ENCODE peak calls at places on chromosomes 13 and 19, in four cellular contexts. K is cardiac fibroblast, R is HFF-Myc, Q is heart left ventricle. A is an unnamed sample.

GRCh38 chr13:114324334-114324733 is 10.0 kb downstream of the CHAMP1 start:
- DNase-seq in K (no peak), R (no peak), Q (no peak), A (no peak)

GRCh38 chr19:15337202-15337601 is 4.9 kb upstream of the BRD4 start:
- DNase-seq in K (peak), R (no peak), Q (no peak), A (no peak)

GRCh38 chr19:58346961-58347929 is 6.0 kb downstream of the A1BG start:
- DNase-seq in K (peak), R (no peak), Q (peak), A (no peak)

GRCh38 chr19:19597809-19598306 is 20.6 kb downstream of the PBX4 start:
- DNase-seq in K (peak), R (no peak), Q (no peak), A (no peak)

GRCh38 chr19:56834564-56835375 is 5.8 kb downstream of the PEG3 start:
- DNase-seq in K (no peak), R (no peak), Q (no peak), A (no peak)

GRCh38 chr13:113969973-113970611 is 3.8 kb downstream of the C13orf46 start:
- DNase-seq in K (no peak), R (no peak), Q (no peak), A (no peak)

GRCh38 chr13:107216046-107216715 is 648.2 kb upstream of the ARGLU1 start:
- DNase-seq in K (no peak), R (no peak), Q (no peak), A (no peak)

GRCh38 chr19:6811906-6812305 is 39.4 kb downstream of the VAV1 start:
- DNase-seq in K (peak), R (peak), Q (no peak), A (peak)

GRCh38 chr19:53102701-53103140 is 501 bp downstream of the ZNF160 start:
- DNase-seq in K (peak), R (no peak), Q (peak), A (no peak)

GRCh38 chr13:28040977-28041376 is 52.5 kb upstream of the URAD start:
- DNase-seq in K (no peak), R (no peak), Q (no peak), A (no peak)

DNA sequence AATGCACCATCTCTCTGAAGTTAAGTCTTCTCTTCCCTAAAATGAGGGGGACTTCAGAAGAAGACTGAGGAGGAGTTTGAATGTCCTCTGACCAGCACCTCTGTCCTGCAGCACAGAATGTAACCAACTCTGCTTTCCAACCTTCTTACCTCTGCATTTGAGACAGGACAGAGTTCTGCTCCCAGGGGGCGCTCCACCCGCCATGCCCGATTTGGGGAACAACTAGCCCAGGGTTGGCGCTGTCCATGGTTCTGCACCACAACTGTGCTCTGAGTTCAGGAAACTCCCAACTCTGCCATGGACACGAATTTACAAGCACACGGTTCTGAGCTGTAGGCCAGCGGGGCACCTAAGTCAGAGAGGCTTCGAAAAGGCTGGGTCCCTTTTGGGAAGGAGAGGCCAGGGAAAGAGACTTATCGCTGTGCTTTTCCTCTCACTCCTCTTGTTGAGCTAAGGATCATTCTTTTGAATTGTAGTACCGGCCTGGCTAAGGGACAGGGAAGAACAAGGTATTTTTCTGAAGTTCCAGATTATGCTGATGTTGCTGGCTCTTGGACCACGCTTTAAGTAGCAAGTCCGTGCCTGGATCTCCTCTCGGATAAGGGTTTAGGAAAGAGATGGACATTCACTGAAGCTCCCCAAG is 22.2 kb downstream of the SIGLEC5 start:
- DNase-seq in K (peak), R (peak), Q (peak), A (peak)
- TF ChIP-seq CTCF in K (peak), R (peak), Q (peak), A (peak)

DNA sequence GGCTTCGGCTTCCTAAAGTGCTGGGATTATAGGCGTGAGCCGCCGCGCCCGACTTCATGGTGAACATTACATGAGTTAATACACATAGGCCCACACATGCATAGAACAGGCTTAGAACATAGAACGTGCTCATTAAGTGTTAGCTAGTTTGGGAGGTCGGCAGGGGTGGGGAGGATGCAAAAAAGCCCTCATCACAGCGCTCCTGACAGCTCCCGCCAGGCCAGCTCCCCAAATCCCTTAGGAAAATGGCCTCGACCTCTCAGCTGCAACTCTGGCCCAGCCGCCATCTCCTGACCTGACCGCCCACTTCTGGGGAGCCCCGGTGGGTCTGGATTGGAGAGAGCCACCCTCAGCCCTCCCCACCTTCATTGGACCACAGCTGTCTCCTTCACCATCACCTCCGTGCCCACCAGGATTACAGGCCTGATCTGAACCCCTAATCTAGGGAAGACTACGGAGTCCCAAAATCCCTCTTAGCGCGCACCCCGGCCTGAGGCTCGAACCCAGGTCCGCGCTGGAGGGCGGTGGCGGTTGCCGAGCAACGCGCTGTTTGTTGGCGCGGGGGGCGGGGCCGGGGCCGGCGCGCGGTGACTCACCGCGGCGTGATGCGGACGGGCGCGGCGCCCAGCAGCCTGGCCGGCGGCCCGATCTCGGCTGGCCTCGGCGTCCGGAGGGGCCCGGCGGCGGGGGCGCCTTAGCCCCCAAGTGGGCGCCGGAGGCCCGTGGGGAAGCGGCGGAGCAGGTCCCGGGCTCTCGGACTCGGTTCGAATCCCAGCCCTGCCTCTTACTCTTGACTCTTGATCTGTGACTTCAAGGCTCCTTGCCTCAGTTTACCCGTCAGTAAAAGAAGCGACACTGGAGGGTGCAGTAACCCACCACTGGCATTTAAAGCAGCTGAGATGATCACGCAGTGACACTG is 26.7 kb upstream of the NANOS3 start:
- DNase-seq in K (peak), R (no peak), Q (peak), A (no peak)
- H3K4me3 ChIP-seq in K (peak), R (peak), Q (peak), A (peak)

GRCh38 chr13:63954683-63955082 is 2539.0 kb upstream of the PCDH20 start:
- DNase-seq in K (no peak), R (no peak), Q (no peak), A (no peak)
- TF ChIP-seq CTCF in K (no peak), R (no peak), Q (no peak), A (no peak)

DNA sequence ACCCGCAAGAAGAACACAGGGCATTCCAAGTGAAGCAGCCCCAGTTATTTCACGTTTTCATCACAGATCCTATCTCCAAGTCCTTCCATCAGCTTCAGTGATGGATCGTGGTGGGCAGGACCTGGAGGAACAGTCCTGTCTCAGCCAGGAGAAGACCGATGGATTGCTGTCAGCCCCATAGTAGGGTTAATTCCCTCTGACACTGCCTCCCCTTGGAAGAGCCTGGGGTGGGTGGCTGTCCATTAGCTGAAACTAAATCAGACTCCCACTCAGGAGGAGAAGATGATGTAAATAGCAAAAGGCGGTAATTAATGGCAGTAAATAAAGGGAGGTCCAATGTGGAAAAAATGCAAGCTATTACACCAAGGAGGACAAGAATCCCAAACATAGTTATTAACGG is 131.0 kb downstream of the TNFRSF19 start:
- DNase-seq in K (no peak), R (no peak), Q (no peak), A (no peak)
- H3K4me3 ChIP-seq in K (no peak), R (no peak), Q (no peak), A (no peak)

GRCh38 chr13:31045621-31046081 is 113.2 kb downstream of the TEX26 start:
- DNase-seq in K (peak), R (peak), Q (peak), A (peak)

GRCh38 chr13:31042501-31043165 is 110.2 kb downstream of the TEX26 start:
- DNase-seq in K (no peak), R (no peak), Q (no peak), A (no peak)

GRCh38 chr13:31043891-31044657 is 111.6 kb downstream of the TEX26 start:
- DNase-seq in K (peak), R (peak), Q (peak), A (no peak)

GRCh38 chr13:31046711-31047279 is 114.3 kb downstream of the TEX26 start:
- DNase-seq in K (peak), R (no peak), Q (no peak), A (no peak)

DNA sequence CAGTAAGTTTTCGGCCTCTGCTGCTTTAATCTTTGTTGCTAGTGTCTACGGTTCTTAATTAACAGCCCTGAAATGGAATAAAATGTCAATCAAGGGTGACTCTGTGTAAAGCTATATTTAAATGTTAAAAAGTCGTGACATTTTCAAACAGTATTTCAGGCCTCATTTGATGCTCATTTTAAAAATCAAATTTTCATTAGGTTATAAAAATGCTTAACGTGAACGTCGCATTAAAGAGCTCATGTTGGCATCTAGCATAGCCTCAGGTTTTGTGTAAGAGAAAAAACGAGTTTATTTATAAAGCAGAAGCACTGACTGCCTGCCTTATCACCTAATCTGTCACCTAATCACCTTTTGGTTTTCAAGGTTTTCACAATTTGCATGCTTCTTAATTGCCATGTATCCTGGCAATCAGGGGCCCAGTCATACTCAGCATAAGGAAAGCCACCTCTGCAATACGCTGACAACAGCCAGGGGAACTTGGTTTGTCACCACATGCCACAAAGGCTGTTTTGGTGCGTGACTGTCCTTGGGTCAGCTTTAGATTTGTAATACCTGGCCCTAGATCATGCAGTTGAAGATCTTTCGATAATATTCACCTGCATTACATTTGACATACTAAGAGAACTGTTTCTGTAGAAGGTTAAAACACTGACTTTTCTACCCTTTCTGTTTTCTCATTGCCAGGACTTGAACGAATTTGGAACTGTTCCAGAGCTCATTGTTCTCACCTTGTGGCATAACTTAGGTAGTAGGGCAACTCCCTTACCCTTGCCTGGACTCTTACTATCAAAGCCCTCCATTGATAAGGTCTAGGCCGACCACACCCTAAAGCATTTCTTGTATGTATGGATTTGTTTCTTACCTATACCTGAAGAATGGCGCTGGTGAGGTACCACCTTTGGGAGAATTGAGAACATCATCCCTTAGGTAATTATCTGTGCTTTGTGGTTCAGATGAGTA is 112.5 kb downstream of the TEX26 start:
- DNase-seq in K (no peak), R (no peak), Q (no peak), A (no peak)
- TF ChIP-seq CTCF in K (no peak), R (no peak), Q (peak), A (no peak)

GRCh38 chr19:44141191-44142013 is at the start of gene ZNF234:
- DNase-seq in K (peak), R (peak), Q (peak), A (peak)

DNA sequence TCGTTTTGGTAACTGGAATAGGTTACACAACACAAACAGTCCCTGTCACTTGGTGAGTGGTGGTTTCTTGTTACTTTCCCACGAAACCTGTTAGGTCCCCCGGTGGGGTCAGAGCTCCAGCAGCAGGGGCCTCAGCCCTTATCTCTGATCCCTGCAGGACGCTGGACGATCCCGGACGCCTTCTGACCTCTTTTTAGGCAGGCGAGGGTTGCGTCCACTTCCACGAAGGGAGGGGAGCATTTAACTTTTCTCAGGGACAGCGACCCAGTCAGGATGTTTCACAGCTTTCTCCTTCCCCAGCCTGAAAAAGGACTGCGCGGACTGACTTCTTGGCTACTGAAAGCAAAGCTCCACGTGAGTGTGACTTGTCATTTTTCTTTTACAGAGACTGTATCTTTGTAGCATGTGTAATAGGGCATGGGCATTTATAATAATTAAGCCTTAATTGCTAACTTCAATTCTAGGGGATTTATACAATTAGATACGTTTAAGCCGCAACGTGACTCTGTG is 715 bp downstream of the ZNF234 start:
- DNase-seq in K (peak), R (no peak), Q (no peak), A (no peak)
- H3K4me3 ChIP-seq in K (peak), R (peak), Q (peak), A (peak)

GRCh38 chr13:58318495-58319167 is 687.1 kb downstream of the PCDH17 start:
- DNase-seq in K (no peak), R (no peak), Q (no peak), A (no peak)
- TF ChIP-seq CTCF in K (no peak), R (no peak), Q (no peak), A (no peak)

DNA sequence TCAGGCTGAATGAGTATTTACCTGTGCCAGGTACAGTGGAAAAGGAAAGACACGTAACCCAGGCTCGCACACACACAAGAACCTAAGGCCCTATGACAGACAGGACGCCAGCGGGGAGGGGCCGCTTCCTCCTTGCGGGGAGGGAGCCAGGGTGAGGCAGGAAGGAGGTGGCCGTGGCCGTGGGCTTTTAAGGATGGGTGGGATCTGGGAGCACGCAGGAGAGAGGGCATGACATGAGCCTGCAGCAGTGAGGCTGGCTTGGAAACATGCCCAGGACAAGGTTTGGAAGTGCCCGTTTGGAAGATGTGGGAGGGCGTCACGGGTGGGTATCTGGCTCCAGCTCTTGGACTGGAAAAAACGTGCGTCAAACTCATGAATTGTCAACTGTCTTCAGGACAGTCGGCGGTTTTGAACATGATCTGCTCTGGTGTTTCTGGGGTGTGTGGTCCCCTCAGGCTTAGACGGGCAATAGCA is 20.1 kb downstream of the SH3GL1 start:
- DNase-seq in K (no peak), R (no peak), Q (peak), A (no peak)
- H3K4me3 ChIP-seq in K (no peak), R (no peak), Q (peak), A (no peak)

DNA sequence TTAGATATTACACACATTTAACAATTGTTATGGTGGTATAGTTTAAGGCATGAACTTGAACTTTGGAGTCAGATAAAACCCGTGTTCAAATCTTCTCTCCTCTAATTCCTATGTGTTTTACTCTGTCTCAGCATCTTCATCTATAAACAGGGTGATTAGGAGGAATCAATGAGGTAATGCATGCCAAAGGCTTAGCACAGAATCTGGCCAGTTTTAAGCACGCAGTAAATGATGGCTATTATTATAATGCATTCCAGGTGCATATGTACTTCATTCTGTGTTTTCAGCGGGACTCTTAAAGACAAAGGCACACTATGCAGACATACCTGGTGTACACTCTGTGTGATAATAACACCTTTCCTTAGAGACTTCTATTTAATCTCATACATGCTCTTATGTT is 88.0 kb upstream of the FRY start:
- DNase-seq in K (no peak), R (peak), Q (no peak), A (no peak)
- TF ChIP-seq CTCF in K (no peak), R (no peak), Q (no peak), A (no peak)

GRCh38 chr19:12543855-12544254 is 7.4 kb downstream of the ZNF564 start:
- DNase-seq in K (peak), R (no peak), Q (no peak), A (no peak)
- H3K4me3 ChIP-seq in K (no peak), R (no peak), Q (no peak), A (no peak)